ENCODE peak calls at places on chromosomes 12 and 14, in four cellular contexts. I is heart right ventricle, J is thyroid gland, V is AG10803. S is an unnamed sample.

GRCh38 chr12:29088611-29089219 is 60.4 kb upstream of the FAR2 start:
- DNase-seq in J (no peak), V (peak), I (no peak), S (no peak)

GRCh38 chr12:131130311-131130911 is 176.7 kb downstream of the ADGRD1 start:
- DNase-seq in V (no peak), I (no peak), J (no peak), S (no peak)

GRCh38 chr12:49301759-49302158 is 6.8 kb downstream of the PRPH start:
- DNase-seq in V (no peak), J (no peak), I (no peak), S (no peak)

GRCh38 chr12:128339121-128339520 is 72.2 kb downstream of the TMEM132C start:
- DNase-seq in I (no peak), V (no peak), J (no peak), S (no peak)

GRCh38 chr12:106248849-106249371 is 1.1 kb upstream of the CKAP4 start:
- DNase-seq in V (peak), J (no peak), I (no peak), S (no peak)

GRCh38 chr14:61555056-61555838 is 140.1 kb upstream of the HIF1A start:
- DNase-seq in V (peak), J (no peak), I (no peak), S (no peak)

GRCh38 chr12:12482959-12483358 is 79.7 kb downstream of the DUSP16 start:
- DNase-seq in V (no peak), I (no peak), J (no peak), S (no peak)

GRCh38 chr12:67853204-67853603 is 136.0 kb upstream of the IFNG-AS1 start:
- DNase-seq in J (no peak), V (peak), I (no peak), S (no peak)

GRCh38 chr12:7376196-7376595 is 67.8 kb downstream of the CD163L1 start:
- DNase-seq in V (peak), J (no peak), I (no peak), S (no peak)

GRCh38 chr14:94522115-94522724 is 13.0 kb upstream of the SERPINA12 start:
- DNase-seq in V (no peak), I (no peak), J (no peak), S (no peak)

GRCh38 chr12:94390130-94390485 is 69.6 kb downstream of the CEP83 start:
- DNase-seq in I (no peak), J (no peak), V (no peak), S (no peak)

GRCh38 chr14:87494010-87494409 is 499.0 kb downstream of the GALC start:
- DNase-seq in V (no peak), I (no peak), J (no peak), S (no peak)

GRCh38 chr12:46364777-46365580 is 7.6 kb downstream of the SLC38A2 start:
- DNase-seq in I (no peak), J (peak), V (peak), S (no peak)

GRCh38 chr12:110284597-110284996 is 3.5 kb downstream of the ATP2A2 start:
- DNase-seq in V (no peak), J (no peak), I (no peak), S (no peak)

GRCh38 chr12:117202556-117202955 is 12.3 kb upstream of the FBXO21 start:
- DNase-seq in J (no peak), V (no peak), I (no peak), S (no peak)

GRCh38 chr12:54684636-54685630 is 36.8 kb upstream of the DCD start:
- DNase-seq in V (no peak), J (peak), I (no peak), S (no peak)

GRCh38 chr14:80447396-80447795 is 236.1 kb upstream of the DIO2 start:
- DNase-seq in I (no peak), J (no peak), V (peak), S (no peak)

GRCh38 chr12:80373666-80374065 is 70.4 kb upstream of the PTPRQ start:
- DNase-seq in J (no peak), V (no peak), I (no peak), S (no peak)

GRCh38 chr12:76696186-76696585 is 67.7 kb upstream of the ZDHHC17 start:
- DNase-seq in J (no peak), I (no peak), V (no peak), S (no peak)

GRCh38 chr14:51441001-51441400 is 201.0 kb downstream of the TMX1 start:
- DNase-seq in V (no peak), I (no peak), J (no peak), S (no peak)

GRCh38 chr12:57224973-57225679 is 4.4 kb upstream of the SHMT2 start:
- DNase-seq in V (no peak), J (peak), I (peak), S (no peak)

GRCh38 chr12:93146278-93146939 is 217.3 kb upstream of the EEA1 start:
- DNase-seq in I (no peak), V (peak), J (no peak), S (no peak)

GRCh38 chr12:12357697-12358476 is 1.0 kb downstream of the BORCS5 start:
- DNase-seq in I (no peak), J (no peak), V (no peak), S (no peak)

GRCh38 chr14:90812109-90812508 is 4.1 kb downstream of the TTC7B start:
- DNase-seq in V (no peak), I (no peak), J (no peak), S (no peak)

GRCh38 chr14:90816686-90817436 is 631 bp upstream of the TTC7B start:
- DNase-seq in J (no peak), I (no peak), V (no peak), S (no peak)

GRCh38 chr14:90815817-90816662 is at the start of gene TTC7B:
- DNase-seq in I (peak), J (peak), V (peak), S (no peak)

GRCh38 chr14:90815567-90815816 is 738 bp downstream of the TTC7B start:
- DNase-seq in J (no peak), I (no peak), V (no peak), S (no peak)

GRCh38 chr14:90814806-90815566 is 1.2 kb downstream of the TTC7B start:
- DNase-seq in I (no peak), V (no peak), J (no peak), S (no peak)
- H3K4me3 ChIP-seq in I (peak), V (peak), J (no peak), S (peak)

DNA sequence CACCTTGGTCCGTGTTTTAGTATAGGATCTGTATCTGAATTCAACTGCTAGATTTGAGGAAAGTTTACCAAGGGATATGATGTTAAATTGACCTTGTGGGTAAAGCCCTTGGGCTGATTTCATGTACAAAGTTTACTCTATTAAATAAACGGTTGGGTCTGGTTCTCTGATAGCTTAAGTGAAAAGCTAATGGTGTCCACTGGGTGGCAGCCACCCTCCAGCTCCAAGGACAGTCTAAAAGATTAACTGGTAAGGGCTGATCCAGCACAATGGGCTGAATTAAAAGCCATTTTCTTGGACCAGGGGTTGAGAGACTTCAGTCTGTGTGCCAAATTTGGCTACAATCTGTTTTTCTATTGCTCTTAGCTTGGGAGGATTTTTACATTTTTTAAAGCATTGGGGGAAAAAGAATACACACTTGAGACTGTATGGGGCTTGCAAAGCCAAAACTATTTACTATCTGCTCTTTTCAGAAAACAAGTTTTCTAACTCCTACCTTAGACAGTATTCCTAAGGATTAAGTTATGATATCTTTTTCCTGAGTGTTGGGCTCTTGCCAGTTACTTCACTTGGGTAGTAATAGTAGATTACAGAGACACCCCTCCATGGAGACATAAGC is 116.5 kb downstream of the GPHN start:
- DNase-seq in V (peak), I (peak), J (peak), S (no peak)
- TF ChIP-seq CTCF in V (peak), I (peak), J (peak), S (peak)

DNA sequence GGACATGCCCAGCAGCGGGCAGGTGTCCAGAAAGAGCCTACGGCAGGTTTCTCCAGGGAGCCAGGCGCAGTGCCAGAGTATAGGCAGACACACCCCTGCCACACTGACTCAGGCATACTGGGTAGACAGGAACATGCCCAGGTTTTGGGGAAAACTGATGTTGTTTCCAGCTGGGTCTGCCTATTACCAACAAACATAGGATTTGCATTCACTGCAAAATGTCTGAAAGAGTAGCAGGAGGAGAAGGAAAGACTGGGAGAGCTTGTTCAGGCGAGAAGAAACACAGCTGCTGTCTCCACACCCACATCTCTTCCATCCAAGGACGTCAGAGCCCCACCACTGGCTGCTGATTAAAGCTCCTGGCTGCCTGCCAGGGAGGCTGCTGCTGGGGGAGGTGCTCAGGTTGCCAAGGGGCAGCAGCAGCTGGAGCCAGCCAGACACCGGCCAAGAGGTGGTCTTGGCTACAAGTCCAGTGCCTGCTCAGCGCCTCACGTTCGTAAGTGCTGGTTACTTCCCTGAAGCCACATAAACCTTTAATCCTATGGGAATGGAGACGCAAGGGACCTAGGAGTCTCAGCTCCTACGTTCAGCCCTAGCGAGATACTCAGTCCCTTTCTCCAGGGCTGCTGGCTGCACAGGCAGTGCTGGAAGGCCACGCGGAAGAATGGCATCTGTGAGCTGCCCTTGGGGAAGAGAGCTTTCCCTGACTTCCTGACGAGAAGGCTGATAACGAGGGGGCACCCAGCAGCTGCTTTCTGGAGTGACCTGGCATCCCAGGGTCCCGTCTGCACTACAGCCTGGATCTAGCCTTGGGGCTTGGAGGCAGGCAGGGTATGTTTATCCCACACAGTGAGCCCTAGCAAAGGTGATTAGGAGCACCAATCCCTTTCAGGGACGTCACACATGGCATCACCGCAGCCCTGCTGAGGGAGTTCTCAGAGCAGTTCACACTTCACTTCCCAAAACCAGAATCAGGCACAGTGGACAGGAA is 58.1 kb downstream of the PLEKHG3 start:
- DNase-seq in I (peak), V (peak), J (peak), S (peak)
- H3K4me3 ChIP-seq in I (no peak), V (no peak), J (no peak), S (no peak)

GRCh38 chr12:122981587-122982493 is 1.4 kb downstream of the ARL6IP4 start:
- DNase-seq in J (no peak), V (no peak), I (no peak), S (no peak)

GRCh38 chr12:122979908-122980191 is 631 bp upstream of the ARL6IP4 start:
- DNase-seq in I (no peak), J (no peak), V (no peak), S (no peak)

GRCh38 chr12:122980192-122981035 is at the start of gene ARL6IP4:
- DNase-seq in V (peak), I (peak), J (peak), S (no peak)

GRCh38 chr12:122982494-122982850 is 2.0 kb downstream of the ARL6IP4 start:
- DNase-seq in V (no peak), I (no peak), J (no peak), S (no peak)

GRCh38 chr12:122981036-122981471 is 573 bp downstream of the ARL6IP4 start:
- DNase-seq in J (no peak), V (no peak), I (no peak), S (no peak)
- TF ChIP-seq CTCF in J (no peak), V (no peak), I (no peak), S (no peak)

DNA sequence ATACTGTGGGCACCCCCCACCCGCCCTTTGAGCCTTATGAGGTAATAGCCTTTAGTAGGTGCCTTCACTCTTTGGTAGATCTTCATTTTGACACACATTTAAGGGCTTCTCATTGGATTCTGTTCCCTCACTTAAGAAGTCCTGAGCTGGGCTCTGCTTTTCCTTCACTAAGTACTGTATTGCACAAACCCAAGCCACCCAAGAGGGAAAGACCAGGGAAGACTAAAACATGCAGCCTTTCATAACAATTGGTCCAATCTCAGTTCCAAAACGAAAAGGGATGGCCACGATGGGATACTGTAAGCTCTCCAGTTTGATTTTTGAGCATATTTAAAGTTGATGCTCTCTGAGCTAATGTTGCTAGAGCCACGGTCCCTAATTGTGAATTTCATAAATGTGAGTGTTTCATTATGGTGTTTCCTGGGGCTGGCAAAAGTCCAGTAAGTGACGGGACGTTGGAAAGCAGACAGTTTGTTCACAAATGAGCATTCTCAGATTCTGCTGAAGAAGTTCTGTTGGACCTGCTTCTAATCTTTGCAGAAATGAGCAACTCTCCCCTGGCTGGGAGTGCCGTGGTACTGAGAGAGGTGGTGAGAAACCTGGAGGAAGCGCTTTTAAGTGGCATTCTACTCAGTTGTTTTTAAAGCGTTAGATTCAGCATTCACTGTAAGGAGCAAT is 9.4 kb downstream of the SSPN start:
- DNase-seq in V (peak), I (no peak), J (peak), S (no peak)
- H3K4me3 ChIP-seq in V (no peak), I (no peak), J (no peak), S (no peak)

GRCh38 chr14:53964249-53964648 is 7.6 kb upstream of the BMP4 start:
- DNase-seq in J (peak), I (no peak), V (no peak), S (no peak)

GRCh38 chr14:53967606-53968005 is 11.0 kb upstream of the BMP4 start:
- DNase-seq in J (peak), I (no peak), V (no peak), S (no peak)

GRCh38 chr14:53962954-53963490 is 6.4 kb upstream of the BMP4 start:
- DNase-seq in I (no peak), V (no peak), J (no peak), S (no peak)

GRCh38 chr14:53968756-53969155 is 12.1 kb upstream of the BMP4 start:
- DNase-seq in I (no peak), V (no peak), J (no peak), S (no peak)

DNA sequence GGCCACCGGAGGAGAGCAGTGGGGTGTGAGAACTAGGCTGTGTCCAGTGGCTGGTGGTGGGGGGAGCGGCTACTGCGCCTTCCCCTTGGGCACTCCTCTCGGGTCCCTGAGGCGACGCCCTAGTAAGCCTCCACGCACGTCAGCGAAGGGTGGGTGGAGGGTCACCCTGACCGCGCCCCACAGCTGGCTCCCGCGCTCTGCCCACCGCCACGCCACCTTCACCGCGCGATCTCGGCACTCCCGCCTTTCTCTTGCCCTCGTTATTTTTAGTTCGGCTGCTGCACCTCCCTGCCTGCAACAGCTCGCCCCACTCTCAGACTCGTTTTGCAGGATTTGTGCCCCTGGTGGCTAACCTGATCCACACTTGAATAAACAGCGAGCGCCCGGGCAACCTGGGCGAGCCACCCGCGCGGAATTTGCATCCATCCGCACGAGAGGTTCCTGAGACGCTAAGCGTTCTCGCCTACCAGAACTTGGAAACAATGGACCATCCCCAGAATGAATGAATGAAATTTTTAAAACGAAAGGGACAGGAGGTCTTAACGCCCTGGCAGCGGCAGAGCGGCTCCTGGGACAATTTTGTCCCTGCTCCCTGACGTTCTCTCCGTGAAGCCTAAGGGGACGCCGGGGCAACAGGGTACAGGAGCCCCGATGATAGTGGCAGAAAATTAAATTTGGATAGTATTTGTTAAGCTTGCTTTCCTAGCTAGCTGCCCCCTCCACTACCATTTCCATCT is 7.0 kb upstream of the BMP4 start:
- DNase-seq in J (peak), V (no peak), I (peak), S (no peak)
- TF ChIP-seq CTCF in J (peak), V (peak), I (peak), S (peak)

GRCh38 chr14:73567951-73568885 is 795 bp upstream of the ACOT2 start:
- DNase-seq in V (peak), J (no peak), I (no peak), S (no peak)
- H3K4me3 ChIP-seq in V (peak), J (no peak), I (peak), S (no peak)

GRCh38 chr14:103086771-103087342 is 2.8 kb downstream of the LBHD2 start:
- DNase-seq in J (no peak), I (peak), V (no peak), S (no peak)

GRCh38 chr14:103087343-103087835 is 3.4 kb downstream of the LBHD2 start:
- DNase-seq in J (no peak), V (no peak), I (peak), S (no peak)

GRCh38 chr14:103081951-103082350 is 2.1 kb upstream of the LBHD2 start:
- DNase-seq in I (no peak), J (no peak), V (no peak), S (no peak)

GRCh38 chr14:103084021-103084919 is at the start of gene LBHD2:
- DNase-seq in J (no peak), V (no peak), I (no peak), S (no peak)

DNA sequence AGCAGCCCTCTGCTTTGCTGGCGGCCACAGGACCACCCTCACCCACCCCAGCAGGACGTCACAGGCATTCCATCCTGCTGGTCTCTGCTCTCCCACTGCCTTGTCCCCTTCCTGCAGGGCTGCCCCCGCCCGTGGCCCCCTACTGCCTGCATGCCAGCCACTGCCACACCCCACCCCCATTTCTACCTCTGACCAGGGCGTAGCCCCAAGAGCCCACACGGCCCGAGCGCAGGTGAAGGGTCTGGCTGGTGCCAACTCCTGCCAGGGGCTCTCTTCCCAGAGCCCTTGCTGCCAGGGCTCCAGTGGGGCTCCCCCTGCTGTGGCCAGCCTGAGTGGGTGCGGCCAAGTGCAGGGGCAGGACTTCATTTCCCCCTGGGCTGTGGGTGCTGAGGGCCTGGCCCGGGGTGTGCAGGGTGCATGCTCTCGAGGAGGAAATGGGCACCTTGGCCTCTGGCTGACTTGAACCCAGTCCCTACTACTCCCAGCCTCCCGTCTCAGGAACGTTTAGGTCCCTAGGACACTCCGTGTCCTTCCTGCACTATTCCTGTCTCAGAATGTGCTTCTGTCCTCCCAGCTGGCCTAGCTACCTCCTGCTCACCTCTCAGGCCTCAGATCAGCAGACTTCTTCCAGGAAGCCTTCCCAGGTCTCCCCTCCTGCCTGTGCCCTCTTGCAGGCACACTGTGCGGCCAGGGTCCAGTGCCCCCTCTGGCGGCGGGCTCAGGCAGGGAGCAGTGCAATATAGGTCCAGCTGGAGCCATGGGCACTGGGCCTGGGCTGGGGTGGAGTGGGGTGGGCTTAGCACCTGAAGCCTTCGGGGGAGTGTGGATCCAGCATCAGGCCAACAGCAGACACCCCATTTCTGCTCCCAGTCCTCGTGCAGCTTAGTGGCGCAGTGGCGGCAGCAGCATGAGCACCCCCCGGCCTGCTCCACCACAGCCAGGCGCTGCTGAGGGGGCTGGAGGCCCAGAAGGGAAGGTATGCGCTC is 1.4 kb downstream of the LBHD2 start:
- DNase-seq in I (no peak), V (no peak), J (no peak), S (no peak)
- TF ChIP-seq CTCF in I (peak), V (peak), J (no peak), S (peak)

S was measured in kidney epithelial cell.